ENCODE peak calls at places on chromosomes 6 and 20, in four cellular contexts. W, P, S and K are unnamed samples.

GRCh38 chr6:112176175-112176574 is 78.2 kb downstream of the LAMA4 start:
- DNase-seq in W (no peak), P (no peak), S (no peak), K (no peak)

GRCh38 chr6:4017847-4018193 is 61.1 kb downstream of the FAM217A start:
- DNase-seq in S (peak; percentile 48), P (no peak), W (no peak), K (no peak)

GRCh38 chr6:108774555-108774954 is 73.7 kb upstream of the ARMC2 start:
- DNase-seq in W (no peak), S (no peak), P (no peak), K (no peak)

GRCh38 chr20:51995551-51995951 is 193.2 kb upstream of the SALL4 start:
- DNase-seq in W (no peak), S (no peak), P (no peak), K (no peak)

GRCh38 chr6:12653396-12653910 is 63.1 kb upstream of the PHACTR1 start:
- DNase-seq in W (no peak), S (no peak), P (no peak), K (no peak)

GRCh38 chr6:122622404-122622938 is 12.3 kb downstream of the PKIB start:
- DNase-seq in P (no peak), S (no peak), W (peak; percentile 6), K (no peak)

GRCh38 chr20:48189177-48189576 is 403.9 kb upstream of the SULF2 start:
- DNase-seq in S (peak; percentile 8), P (no peak), W (no peak), K (no peak)

GRCh38 chr6:11969092-11969491 is 43.0 kb upstream of the HIVEP1 start:
- DNase-seq in W (no peak), S (peak; percentile 53), P (no peak), K (no peak)